ENCODE peak calls at places on chromosomes 5 and 9, in seven cellular contexts. L, B, Y, H, W, Z and F are unnamed samples.

GRCh38 chr5:68682400-68683152 is 411.2 kb upstream of the SLC30A5 start:
- DNase-seq in L (no peak), B (peak), Y (no peak), H (no peak), W (no peak), Z (no peak), F (no peak)

GRCh38 chr5:177601126-177601525 is 1.2 kb downstream of the B4GALT7 start:
- DNase-seq in L (no peak), B (no peak), Y (no peak), H (no peak), W (no peak), Z (no peak), F (no peak)

GRCh38 chr9:112559629-112560413 is 73.2 kb downstream of the KIAA1958 start:
- DNase-seq in L (no peak), B (no peak), Y (no peak), H (no peak), W (no peak), Z (no peak), F (no peak)

GRCh38 chr9:128917151-128917849 is 3.5 kb upstream of the PHYHD1 start:
- DNase-seq in L (no peak), B (no peak), Y (no peak), H (peak), W (peak), Z (no peak), F (no peak)

GRCh38 chr5:152953788-152954483 is 536.5 kb upstream of the GRIA1 start:
- DNase-seq in L (no peak), B (no peak), Y (no peak), H (no peak), W (no peak), Z (no peak), F (no peak)

GRCh38 chr9:120441446-120442279 is 138.3 kb downstream of the CDK5RAP2 start:
- DNase-seq in L (no peak), B (no peak), Y (no peak), H (no peak), W (no peak), Z (no peak), F (no peak)

GRCh38 chr5:91229031-91229623 is 154.0 kb downstream of the ARRDC3 start:
- DNase-seq in L (no peak), B (no peak), Y (no peak), H (peak), W (no peak), Z (no peak), F (no peak)

GRCh38 chr9:129665008-129665771 is at the start of gene PRRX2:
- DNase-seq in L (peak), B (no peak), Y (peak), H (no peak), W (no peak), Z (no peak), F (peak)

GRCh38 chr5:13108281-13108680 is 836.2 kb downstream of the DNAH5 start:
- DNase-seq in L (no peak), B (no peak), Y (no peak), H (no peak), W (no peak), Z (no peak), F (no peak)

GRCh38 chr5:72378636-72379289 is 58.6 kb downstream of the PTCD2 start:
- DNase-seq in L (peak), B (no peak), Y (no peak), H (peak), W (peak), Z (no peak), F (peak)

GRCh38 chr5:78958672-78959410 is 26.3 kb downstream of the ARSB start:
- DNase-seq in L (no peak), B (peak), Y (no peak), H (no peak), W (no peak), Z (no peak), F (no peak)

GRCh38 chr5:76111510-76112174 is 28.5 kb downstream of the SV2C start:
- DNase-seq in L (no peak), B (no peak), Y (no peak), H (no peak), W (no peak), Z (no peak), F (no peak)

GRCh38 chr9:109513871-109514270 is 15.8 kb upstream of the PTPN3 start:
- DNase-seq in L (no peak), B (no peak), Y (no peak), H (no peak), W (no peak), Z (no peak), F (no peak)

GRCh38 chr9:73199886-73200285 is 48.2 kb downstream of the ANXA1 start:
- DNase-seq in L (peak), B (peak), Y (no peak), H (no peak), W (no peak), Z (no peak), F (no peak)

GRCh38 chr9:26346942-26347477 is 545.6 kb downstream of the CAAP1 start:
- DNase-seq in L (no peak), B (no peak), Y (no peak), H (no peak), W (no peak), Z (no peak), F (no peak)

GRCh38 chr9:111805841-111806241 is 11.1 kb upstream of the SHOC1 start:
- DNase-seq in L (no peak), B (peak), Y (no peak), H (peak), W (no peak), Z (no peak), F (no peak)

GRCh38 chr5:36079200-36079761 is 12.6 kb upstream of the UGT3A2 start:
- DNase-seq in L (peak), B (peak), Y (no peak), H (peak), W (peak), Z (no peak), F (peak)

GRCh38 chr5:179766726-179767455 is 26.9 kb upstream of the LTC4S start:
- DNase-seq in L (no peak), B (no peak), Y (no peak), H (no peak), W (no peak), Z (no peak), F (no peak)

GRCh38 chr5:37501152-37501551 is 122.0 kb downstream of the WDR70 start:
- DNase-seq in L (no peak), B (peak), Y (no peak), H (no peak), W (no peak), Z (no peak), F (no peak)